ENCODE peak calls at places on chromosomes 2 and 18, in seven cellular contexts. One of them, this sample, is unnamed.

GRCh38 chr2:26605195-26605968 is 35.8 kb downstream of the CIB4 start:
- DNase-seq in NCI-H2029: peak
- DNase-seq in DMS79 treated with DMSO at 0.1 percent for 48 hours: peak
- DNase-seq in OCI-LY7: peak
- DNase-seq in NCI-H1092: peak
- DNase-seq in right cardiac atrium: no peak
- DNase-seq in anterior cingulate cortex: no peak
- DNase-seq in this sample: no peak

GRCh38 chr2:121360566-121361300 is 75.7 kb upstream of the TFCP2L1 start:
- DNase-seq in NCI-H2029: no peak
- DNase-seq in DMS79 treated with DMSO at 0.1 percent for 48 hours: no peak
- DNase-seq in OCI-LY7: no peak
- DNase-seq in NCI-H1092: no peak
- DNase-seq in right cardiac atrium: no peak
- DNase-seq in anterior cingulate cortex: no peak
- DNase-seq in this sample: no peak

GRCh38 chr2:72863046-72863445 is 24.2 kb upstream of the SPR start:
- DNase-seq in NCI-H2029: no peak
- DNase-seq in DMS79 treated with DMSO at 0.1 percent for 48 hours: no peak
- DNase-seq in OCI-LY7: no peak
- DNase-seq in NCI-H1092: no peak
- DNase-seq in right cardiac atrium: peak
- DNase-seq in anterior cingulate cortex: no peak
- DNase-seq in this sample: no peak

GRCh38 chr2:69582582-69583176 is 60.9 kb downstream of the AAK1 start:
- DNase-seq in NCI-H2029: no peak
- DNase-seq in DMS79 treated with DMSO at 0.1 percent for 48 hours: no peak
- DNase-seq in OCI-LY7: no peak
- DNase-seq in NCI-H1092: no peak
- DNase-seq in right cardiac atrium: no peak
- DNase-seq in anterior cingulate cortex: no peak
- DNase-seq in this sample: no peak

GRCh38 chr18:55455938-55456337 is 132.1 kb downstream of the TCF4 start:
- DNase-seq in NCI-H2029: no peak
- DNase-seq in DMS79 treated with DMSO at 0.1 percent for 48 hours: no peak
- DNase-seq in OCI-LY7: no peak
- DNase-seq in NCI-H1092: no peak
- DNase-seq in right cardiac atrium: no peak
- DNase-seq in anterior cingulate cortex: no peak
- DNase-seq in this sample: no peak

GRCh38 chr2:235373171-235373570 is 120.7 kb upstream of the AGAP1 start:
- DNase-seq in NCI-H2029: no peak
- DNase-seq in DMS79 treated with DMSO at 0.1 percent for 48 hours: no peak
- DNase-seq in OCI-LY7: no peak
- DNase-seq in NCI-H1092: no peak
- DNase-seq in right cardiac atrium: no peak
- DNase-seq in anterior cingulate cortex: no peak
- DNase-seq in this sample: no peak

GRCh38 chr2:234138836-234139235 is 88.3 kb downstream of the SPP2 start:
- DNase-seq in NCI-H2029: no peak
- DNase-seq in DMS79 treated with DMSO at 0.1 percent for 48 hours: no peak
- DNase-seq in OCI-LY7: no peak
- DNase-seq in NCI-H1092: no peak
- DNase-seq in right cardiac atrium: no peak
- DNase-seq in anterior cingulate cortex: no peak
- DNase-seq in this sample: no peak

GRCh38 chr2:124286089-124286783 is 261.1 kb downstream of the CNTNAP5 start:
- DNase-seq in NCI-H2029: no peak
- DNase-seq in DMS79 treated with DMSO at 0.1 percent for 48 hours: no peak
- DNase-seq in OCI-LY7: no peak
- DNase-seq in NCI-H1092: no peak
- DNase-seq in right cardiac atrium: no peak
- DNase-seq in anterior cingulate cortex: no peak
- DNase-seq in this sample: no peak

GRCh38 chr2:200471324-200471848 is 38.5 kb downstream of the KCTD18 start:
- DNase-seq in NCI-H2029: no peak
- DNase-seq in DMS79 treated with DMSO at 0.1 percent for 48 hours: peak
- DNase-seq in OCI-LY7: peak
- DNase-seq in NCI-H1092: peak
- DNase-seq in right cardiac atrium: no peak
- DNase-seq in anterior cingulate cortex: no peak
- DNase-seq in this sample: no peak

GRCh38 chr2:172999641-173000387 is 75.8 kb upstream of the MAP3K20 start:
- DNase-seq in NCI-H2029: no peak
- DNase-seq in DMS79 treated with DMSO at 0.1 percent for 48 hours: no peak
- DNase-seq in OCI-LY7: no peak
- DNase-seq in NCI-H1092: no peak
- DNase-seq in right cardiac atrium: no peak
- DNase-seq in anterior cingulate cortex: no peak
- DNase-seq in this sample: no peak

GRCh38 chr2:68774569-68775271 is 40.1 kb downstream of the ARHGAP25 start:
- DNase-seq in NCI-H2029: no peak
- DNase-seq in DMS79 treated with DMSO at 0.1 percent for 48 hours: no peak
- DNase-seq in OCI-LY7: peak
- DNase-seq in NCI-H1092: no peak
- DNase-seq in right cardiac atrium: peak
- DNase-seq in anterior cingulate cortex: no peak
- DNase-seq in this sample: no peak

GRCh38 chr2:29446852-29447251 is 331.6 kb downstream of the CLIP4 start:
- DNase-seq in NCI-H2029: no peak
- DNase-seq in DMS79 treated with DMSO at 0.1 percent for 48 hours: no peak
- DNase-seq in OCI-LY7: no peak
- DNase-seq in NCI-H1092: no peak
- DNase-seq in right cardiac atrium: no peak
- DNase-seq in anterior cingulate cortex: no peak
- DNase-seq in this sample: no peak

GRCh38 chr18:7415081-7415894 is 151.8 kb upstream of the PTPRM start:
- DNase-seq in NCI-H2029: no peak
- DNase-seq in DMS79 treated with DMSO at 0.1 percent for 48 hours: no peak
- DNase-seq in OCI-LY7: no peak
- DNase-seq in NCI-H1092: no peak
- DNase-seq in right cardiac atrium: peak
- DNase-seq in anterior cingulate cortex: no peak
- DNase-seq in this sample: no peak

GRCh38 chr18:72692595-72692994 is 148.5 kb upstream of the CBLN2 start:
- DNase-seq in NCI-H2029: no peak
- DNase-seq in DMS79 treated with DMSO at 0.1 percent for 48 hours: no peak
- DNase-seq in OCI-LY7: no peak
- DNase-seq in NCI-H1092: no peak
- DNase-seq in right cardiac atrium: no peak
- DNase-seq in anterior cingulate cortex: no peak
- DNase-seq in this sample: no peak

GRCh38 chr18:71018816-71019215 is 730.0 kb downstream of the SOCS6 start:
- DNase-seq in NCI-H2029: no peak
- DNase-seq in DMS79 treated with DMSO at 0.1 percent for 48 hours: no peak
- DNase-seq in OCI-LY7: no peak
- DNase-seq in NCI-H1092: no peak
- DNase-seq in right cardiac atrium: no peak
- DNase-seq in anterior cingulate cortex: no peak
- DNase-seq in this sample: no peak

GRCh38 chr2:108217211-108217610 is 22.6 kb upstream of the SULT1C3 start:
- DNase-seq in NCI-H2029: no peak
- DNase-seq in DMS79 treated with DMSO at 0.1 percent for 48 hours: no peak
- DNase-seq in OCI-LY7: no peak
- DNase-seq in NCI-H1092: no peak
- DNase-seq in right cardiac atrium: no peak
- DNase-seq in anterior cingulate cortex: no peak
- DNase-seq in this sample: no peak

GRCh38 chr2:183404392-183404791 is 280.1 kb downstream of the NUP35 start:
- DNase-seq in NCI-H2029: no peak
- DNase-seq in DMS79 treated with DMSO at 0.1 percent for 48 hours: no peak
- DNase-seq in OCI-LY7: no peak
- DNase-seq in NCI-H1092: no peak
- DNase-seq in right cardiac atrium: no peak
- DNase-seq in anterior cingulate cortex: no peak
- DNase-seq in this sample: no peak

GRCh38 chr2:129877795-129878775 is 101.4 kb upstream of the RAB6C start:
- DNase-seq in NCI-H2029: peak
- DNase-seq in DMS79 treated with DMSO at 0.1 percent for 48 hours: peak
- DNase-seq in OCI-LY7: peak
- DNase-seq in NCI-H1092: no peak
- DNase-seq in right cardiac atrium: peak
- DNase-seq in anterior cingulate cortex: peak
- DNase-seq in this sample: no peak

GRCh38 chr18:65725421-65726050 is 25.3 kb upstream of the CDH7 start:
- DNase-seq in NCI-H2029: no peak
- DNase-seq in DMS79 treated with DMSO at 0.1 percent for 48 hours: no peak
- DNase-seq in OCI-LY7: no peak
- DNase-seq in NCI-H1092: peak
- DNase-seq in right cardiac atrium: peak
- DNase-seq in anterior cingulate cortex: no peak
- DNase-seq in this sample: peak

GRCh38 chr2:109374548-109375130 is 239.1 kb downstream of the SEPTIN10 start:
- DNase-seq in NCI-H2029: no peak
- DNase-seq in DMS79 treated with DMSO at 0.1 percent for 48 hours: no peak
- DNase-seq in OCI-LY7: no peak
- DNase-seq in NCI-H1092: no peak
- DNase-seq in right cardiac atrium: no peak
- DNase-seq in anterior cingulate cortex: no peak
- DNase-seq in this sample: no peak

GRCh38 chr18:79529296-79529695 is 133.6 kb downstream of the NFATC1 start:
- DNase-seq in NCI-H2029: no peak
- DNase-seq in DMS79 treated with DMSO at 0.1 percent for 48 hours: no peak
- DNase-seq in OCI-LY7: no peak
- DNase-seq in NCI-H1092: no peak
- DNase-seq in right cardiac atrium: no peak
- DNase-seq in anterior cingulate cortex: no peak
- DNase-seq in this sample: no peak